ENCODE peak calls at places on chromosome 2, in eight cellular contexts. F is transverse colon, W is heart left ventricle, C is body of pancreas, S is A549, M is spleen, V is tibial nerve, E is ovary. N is an unnamed sample.

GRCh38 chr2:188607501-188607900 is 315.8 kb downstream of the GULP1 start:
- DNase-seq in S (no peak), E (no peak), V (no peak), C (no peak), F (no peak), W (no peak), M (no peak), N (no peak)

GRCh38 chr2:127149384-127149783 is 42.4 kb upstream of the BIN1 start:
- DNase-seq in F (no peak), V (no peak), C (no peak), M (no peak), S (peak), W (no peak), E (no peak), N (no peak)

GRCh38 chr2:42136832-42137821 is 32.0 kb upstream of the EML4 start:
- DNase-seq in F (no peak), W (no peak), E (no peak), V (no peak), C (no peak), S (peak), M (no peak), N (no peak)

GRCh38 chr2:5673148-5673860 is 18.9 kb upstream of the SOX11 start:
- DNase-seq in M (peak), E (no peak), W (no peak), F (no peak), C (no peak), V (no peak), S (no peak), N (no peak)

GRCh38 chr2:196535742-196536141 is 103.8 kb upstream of the CCDC150 start:
- DNase-seq in S (no peak), F (no peak), C (no peak), W (no peak), E (no peak), V (no peak), M (no peak), N (no peak)

GRCh38 chr2:2491964-2492363 is 160.9 kb upstream of the MYT1L start:
- DNase-seq in S (no peak), C (no peak), V (no peak), F (no peak), E (no peak), W (no peak), M (no peak), N (no peak)

GRCh38 chr2:158024288-158024898 is 77.3 kb upstream of the UPP2 start:
- DNase-seq in S (peak), C (peak), F (peak), V (no peak), W (no peak), E (peak), M (no peak), N (no peak)

GRCh38 chr2:137252934-137253333 is 487.6 kb downstream of the THSD7B start:
- DNase-seq in C (no peak), M (no peak), W (no peak), F (no peak), S (no peak), V (no peak), E (no peak), N (no peak)

DNA sequence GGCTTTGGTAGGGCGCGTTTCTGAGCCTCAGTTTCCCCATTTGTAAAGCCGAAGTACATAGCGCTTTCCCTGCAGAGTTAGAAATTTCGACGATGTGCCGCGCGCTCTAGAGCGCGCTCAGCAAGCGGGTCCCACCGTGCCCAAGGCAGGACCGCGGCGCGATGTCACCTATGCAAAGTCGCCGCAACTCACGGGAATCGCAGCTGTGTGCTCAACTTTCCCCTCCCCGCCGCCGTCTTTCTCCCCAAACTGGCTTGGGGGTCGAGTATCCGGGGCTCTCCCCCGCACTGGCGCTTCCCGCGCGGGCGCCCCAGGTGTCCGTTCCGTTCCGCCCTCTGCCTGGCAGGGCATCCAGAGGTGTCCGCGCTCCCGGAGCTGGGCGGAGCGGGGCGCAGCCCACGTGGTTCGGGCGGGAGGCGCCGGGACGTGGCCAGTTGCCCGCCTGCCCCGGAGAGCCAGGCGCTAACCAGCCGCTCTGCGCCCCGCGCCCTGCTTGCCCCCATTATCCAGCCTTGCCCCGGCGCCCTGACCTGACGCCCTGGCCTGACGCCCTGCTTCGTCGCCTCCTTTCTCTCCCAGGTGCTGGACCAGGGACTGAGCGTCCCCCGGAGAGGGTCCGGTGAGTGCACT is at the start of gene MLPH:
- DNase-seq in F (peak), S (peak), W (no peak), C (peak), M (peak), E (peak), V (peak), N (no peak)
- TF ChIP-seq POLR2A in F (peak), S (peak), W (no peak), C (peak), M (no peak), E (no peak), V (no peak), N (no peak)

GRCh38 chr2:239037559-239037910 is 189.7 kb downstream of the TWIST2 start:
- DNase-seq in F (no peak), M (no peak), E (no peak), C (no peak), S (no peak), V (no peak), W (no peak), N (no peak)

GRCh38 chr2:239036819-239037558 is 189.1 kb downstream of the TWIST2 start:
- DNase-seq in F (no peak), E (no peak), V (no peak), W (peak), S (no peak), C (no peak), M (no peak), N (no peak)

GRCh38 chr2:239035361-239035814 is 187.5 kb downstream of the TWIST2 start:
- DNase-seq in C (peak), F (peak), V (peak), M (peak), W (peak), E (peak), S (peak), N (no peak)

GRCh38 chr2:239034561-239035341 is 186.9 kb downstream of the TWIST2 start:
- DNase-seq in F (no peak), C (no peak), V (no peak), E (no peak), S (no peak), W (no peak), M (no peak), N (no peak)

DNA sequence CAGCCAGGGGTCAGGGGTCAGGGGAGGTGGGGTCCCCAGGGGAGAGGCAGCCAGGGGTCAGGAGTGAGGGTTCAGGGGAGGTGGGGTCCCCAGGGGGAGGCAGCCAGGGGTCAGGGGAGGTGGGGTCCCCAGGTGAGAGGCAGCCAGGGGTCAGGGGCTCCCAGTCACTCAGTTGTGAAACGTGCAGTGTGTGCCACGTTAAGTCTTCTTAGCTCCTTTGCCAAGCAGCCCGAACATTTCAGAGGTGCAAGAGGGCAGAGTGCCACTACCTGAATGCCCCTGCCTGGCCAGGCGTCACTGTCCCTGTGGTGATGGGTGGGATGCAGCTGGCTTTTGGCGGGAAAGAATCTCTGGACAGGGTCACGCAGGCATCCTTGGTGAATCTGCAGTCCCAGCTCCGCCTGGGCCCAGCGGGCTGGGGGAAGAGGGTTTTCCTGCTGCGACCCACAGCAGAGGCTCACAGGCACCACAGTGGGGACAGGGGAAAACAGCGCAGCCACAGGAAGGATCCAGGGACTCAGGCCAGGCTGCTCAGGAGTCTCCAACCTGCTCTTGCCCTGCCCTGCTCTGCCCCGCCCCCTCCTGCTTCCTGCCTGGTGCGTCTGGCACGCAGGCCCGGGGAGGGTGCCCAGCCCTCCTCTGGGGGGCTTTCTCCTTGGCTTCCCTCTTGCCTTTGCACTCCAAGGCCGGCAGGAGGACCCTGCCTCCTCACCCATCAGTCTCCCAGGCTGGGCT is 188.3 kb downstream of the TWIST2 start:
- DNase-seq in E (no peak), W (no peak), S (no peak), V (no peak), F (no peak), M (no peak), C (no peak), N (no peak)
- TF ChIP-seq CTCF in E (no peak), W (no peak), S (no peak), V (no peak), F (no peak), M (no peak), C (no peak), N (no peak)

GRCh38 chr2:80020061-80020460 is 284.5 kb downstream of the LRRTM1 start:
- DNase-seq in E (no peak), W (no peak), M (no peak), F (no peak), C (no peak), S (no peak), V (no peak), N (no peak)

GRCh38 chr2:80016166-80016565 is 288.4 kb downstream of the LRRTM1 start:
- DNase-seq in W (no peak), C (no peak), E (no peak), S (no peak), M (no peak), F (no peak), V (no peak), N (no peak)

GRCh38 chr2:80019571-80019970 is 285.0 kb downstream of the LRRTM1 start:
- DNase-seq in M (no peak), V (no peak), C (no peak), F (no peak), S (no peak), E (no peak), W (no peak), N (no peak)

DNA sequence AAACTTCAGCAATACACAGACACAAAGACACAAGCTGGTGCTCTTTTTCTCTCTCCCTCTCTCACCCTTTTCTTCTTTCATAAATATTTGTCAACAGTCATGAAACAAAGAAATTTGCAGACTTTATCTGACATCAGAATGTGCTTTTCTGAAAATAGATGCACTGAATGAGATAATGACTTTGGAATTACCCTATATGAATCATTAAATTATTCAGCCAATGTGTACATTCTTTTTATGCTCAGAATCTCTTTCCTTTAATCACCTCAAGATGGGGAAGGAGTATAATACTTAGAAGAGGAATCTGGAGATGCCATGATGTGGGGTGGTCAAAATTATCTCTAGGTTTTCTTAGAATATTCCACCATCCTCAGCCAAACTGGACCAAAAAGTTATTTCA is 289.9 kb downstream of the LRRTM1 start:
- DNase-seq in V (no peak), E (no peak), F (no peak), S (no peak), W (no peak), C (no peak), M (no peak), N (no peak)
- TF ChIP-seq POLR2A in V (no peak), E (no peak), F (no peak), S (no peak), W (no peak), C (no peak), M (no peak), N (no peak)

DNA sequence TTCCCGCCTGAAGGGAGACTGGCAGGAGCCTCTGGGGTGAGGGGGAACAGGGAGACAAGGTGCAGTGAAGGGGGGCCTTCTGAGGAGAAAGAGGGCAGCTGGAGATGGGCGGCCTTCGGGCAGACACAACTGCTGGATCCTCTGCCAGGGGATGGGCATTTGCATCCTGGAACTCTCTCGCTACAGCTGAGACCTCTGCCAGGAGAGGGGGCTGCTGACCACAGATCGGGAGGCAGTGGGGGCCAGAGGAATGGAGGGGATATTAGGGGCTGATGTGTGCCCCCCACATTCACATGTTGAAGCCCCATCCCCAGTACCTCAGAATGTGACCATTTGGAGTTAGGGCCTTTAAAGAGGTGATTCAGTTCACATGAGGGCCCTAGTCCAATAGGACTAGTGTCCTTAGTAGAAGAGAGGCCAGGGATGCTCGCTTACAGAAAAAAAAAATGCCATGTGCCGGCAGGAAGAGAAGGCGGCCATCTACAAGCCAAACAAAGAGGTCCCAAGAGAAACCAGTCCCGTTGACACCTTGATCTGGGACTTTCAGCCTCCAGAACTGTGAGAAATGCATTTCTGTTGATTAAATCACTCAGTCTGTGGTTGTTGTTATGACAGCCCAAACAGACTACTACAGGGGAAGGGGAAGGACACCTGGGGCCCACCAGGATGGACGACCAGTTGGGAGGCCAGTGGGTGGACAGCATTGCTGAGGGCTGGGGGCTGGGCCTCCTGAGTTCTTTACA is 50.0 kb downstream of the TRABD2A start:
- DNase-seq in C (no peak), E (peak), F (no peak), V (no peak), W (no peak), S (no peak), M (no peak), N (no peak)
- TF ChIP-seq CTCF in C (no peak), E (no peak), F (no peak), V (no peak), W (no peak), S (no peak), M (no peak), N (no peak)

N was measured in lower leg skin.